ENCODE peak calls at places on chromosome 7, in five cellular contexts. A, V, G, M and Y are unnamed samples.

GRCh38 chr7:55018361-55019328 is at the start of gene EGFR:
- DNase-seq in A (peak; percentile 95), V (peak; percentile 87), G (peak; percentile 81), M (no peak), Y (peak; percentile 85)

GRCh38 chr7:37390149-37390548 is 58.5 kb downstream of the ELMO1 start:
- DNase-seq in A (no peak), V (peak; percentile 24), G (no peak), M (no peak), Y (no peak)

GRCh38 chr7:114921636-114922150 is at the start of gene MDFIC:
- DNase-seq in A (peak; percentile 77), V (peak; percentile 31), G (peak; percentile 54), M (peak; percentile 17), Y (no peak)

GRCh38 chr7:45349102-45349501 is 191.5 kb downstream of the RAMP3 start:
- DNase-seq in A (no peak), V (no peak), G (no peak), M (no peak), Y (no peak)

GRCh38 chr7:150335774-150336112 is 5.7 kb downstream of the RARRES2 start:
- DNase-seq in A (peak; percentile 61), V (no peak), G (no peak), M (no peak), Y (no peak)

GRCh38 chr7:103389263-103389662 is 41.8 kb downstream of the PSMC2 start:
- DNase-seq in A (no peak), V (no peak), G (no peak), M (no peak), Y (no peak)

GRCh38 chr7:150311711-150312110 is 11.4 kb upstream of the LRRC61 start:
- DNase-seq in A (no peak), V (no peak), G (no peak), M (no peak), Y (no peak)

GRCh38 chr7:149866817-149867447 is 6.8 kb upstream of the ATP6V0E2 start:
- DNase-seq in A (no peak), V (peak; percentile 75), G (no peak), M (no peak), Y (no peak)

GRCh38 chr7:22277375-22277774 is 79.6 kb downstream of the RAPGEF5 start:
- DNase-seq in A (no peak), V (no peak), G (no peak), M (no peak), Y (no peak)

GRCh38 chr7:101986335-101986734 is 168.9 kb downstream of the CUX1 start:
- DNase-seq in A (no peak), V (no peak), G (no peak), M (no peak), Y (no peak)

GRCh38 chr7:101987494-101987893 is 170.1 kb downstream of the CUX1 start:
- DNase-seq in A (no peak), V (no peak), G (no peak), M (no peak), Y (no peak)

GRCh38 chr7:101989101-101989500 is 171.7 kb downstream of the CUX1 start:
- DNase-seq in A (no peak), V (no peak), G (no peak), M (no peak), Y (no peak)

GRCh38 chr7:101990811-101991418 is 173.5 kb downstream of the CUX1 start:
- DNase-seq in A (no peak), V (no peak), G (no peak), M (no peak), Y (no peak)

DNA sequence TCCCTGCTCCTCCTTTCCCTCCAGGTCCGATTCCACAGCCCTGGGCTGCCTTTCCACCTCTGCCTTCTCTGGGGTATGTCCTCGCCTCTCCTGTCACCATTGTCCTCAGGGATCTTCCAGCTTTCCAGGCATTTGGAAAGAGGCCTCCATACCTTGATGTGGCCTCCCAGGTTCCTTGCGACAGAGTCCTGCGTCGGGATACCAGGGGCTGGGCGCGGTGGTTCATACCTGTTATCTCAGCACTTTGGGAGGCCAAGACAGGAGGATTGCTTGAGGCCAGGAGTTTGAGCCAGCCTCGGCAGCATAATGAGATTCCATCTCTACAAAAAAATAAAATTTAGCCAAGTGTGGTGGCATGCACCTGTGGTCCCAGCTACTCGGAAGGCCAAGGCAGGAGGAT is 171.1 kb downstream of the CUX1 start:
- DNase-seq in A (peak; percentile 60), V (no peak), G (no peak), M (no peak), Y (no peak)
- H3K4me1 ChIP-seq in A (no peaks in the 10 kb centered on the region), V (peaks cover 7% of the 10 kb centered on the region), G (peaks cover 18% of the 10 kb centered on the region), M (no peaks in the 10 kb centered on the region), Y (peaks cover 21% of the 10 kb centered on the region)

GRCh38 chr7:4711634-4712033 is 29.5 kb downstream of the FOXK1 start:
- DNase-seq in A (no peak), V (no peak), G (no peak), M (no peak), Y (no peak)

GRCh38 chr7:4714161-4714700 is 32.1 kb downstream of the FOXK1 start:
- DNase-seq in A (no peak), V (no peak), G (no peak), M (no peak), Y (no peak)

GRCh38 chr7:4714767-4715384 is 32.8 kb downstream of the FOXK1 start:
- DNase-seq in A (no peak), V (no peak), G (no peak), M (no peak), Y (no peak)

GRCh38 chr7:4712371-4713182 is 30.5 kb downstream of the FOXK1 start:
- DNase-seq in A (no peak), V (no peak), G (no peak), M (no peak), Y (no peak)

DNA sequence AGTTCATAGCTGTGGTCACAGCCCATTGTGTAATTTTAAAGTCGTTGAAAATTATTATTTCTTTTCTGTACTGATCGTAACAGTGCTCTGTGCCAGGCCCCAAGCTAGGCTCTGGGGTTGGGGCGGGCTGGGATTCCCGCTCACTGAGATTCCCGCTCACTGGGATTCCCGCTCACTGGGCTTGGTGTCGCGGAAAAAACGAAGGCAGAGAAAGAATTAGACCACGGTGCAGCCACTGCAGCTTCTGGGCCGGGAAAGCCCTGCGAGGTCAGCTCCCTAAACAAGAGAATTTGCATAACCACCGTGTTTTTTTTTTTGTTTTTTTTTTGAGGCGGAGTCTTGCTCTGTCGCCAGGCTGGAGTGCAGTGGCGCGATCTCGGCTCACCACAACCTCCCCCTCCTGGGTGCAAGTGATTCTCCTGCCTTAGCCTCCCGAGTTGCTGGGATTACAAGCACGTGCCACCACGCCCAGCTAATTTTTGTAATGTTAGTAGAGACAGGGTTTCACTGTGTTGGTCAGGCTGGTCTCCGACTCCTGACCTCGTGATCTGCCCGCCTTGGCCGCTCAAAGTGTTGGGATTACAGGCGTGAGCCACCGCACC is 31.2 kb downstream of the FOXK1 start:
- DNase-seq in A (no peak), V (no peak), G (no peak), M (no peak), Y (no peak)
- H3K4me3 ChIP-seq in A (no peak overlapping the region), V (no peak overlapping the region), G (no peak overlapping the region), M (no peak overlapping the region), Y (no peak overlapping the region)

GRCh38 chr7:129917934-129918333 is 34.8 kb downstream of the UBE2H start:
- DNase-seq in A (no peak), V (no peak), G (no peak), M (no peak), Y (no peak)

GRCh38 chr7:129911790-129912189 is 41.0 kb downstream of the UBE2H start:
- DNase-seq in A (no peak), V (no peak), G (no peak), M (no peak), Y (no peak)

GRCh38 chr7:129918922-129919321 is 33.8 kb downstream of the UBE2H start:
- DNase-seq in A (no peak), V (no peak), G (no peak), M (no peak), Y (no peak)

GRCh38 chr7:129913428-129913827 is 39.3 kb downstream of the UBE2H start:
- DNase-seq in A (no peak), V (no peak), G (no peak), M (no peak), Y (no peak)

GRCh38 chr7:129914536-129915272 is 38.1 kb downstream of the UBE2H start:
- DNase-seq in A (no peak), V (no peak), G (no peak), M (no peak), Y (no peak)
- H3K4me1 ChIP-seq in A (peaks cover 15% of the 10 kb centered on the region), V (peaks cover 17% of the 10 kb centered on the region), G (peaks cover 64% of the 10 kb centered on the region), M (peaks cover 16% of the 10 kb centered on the region), Y (peaks cover 70% of the 10 kb centered on the region)

DNA sequence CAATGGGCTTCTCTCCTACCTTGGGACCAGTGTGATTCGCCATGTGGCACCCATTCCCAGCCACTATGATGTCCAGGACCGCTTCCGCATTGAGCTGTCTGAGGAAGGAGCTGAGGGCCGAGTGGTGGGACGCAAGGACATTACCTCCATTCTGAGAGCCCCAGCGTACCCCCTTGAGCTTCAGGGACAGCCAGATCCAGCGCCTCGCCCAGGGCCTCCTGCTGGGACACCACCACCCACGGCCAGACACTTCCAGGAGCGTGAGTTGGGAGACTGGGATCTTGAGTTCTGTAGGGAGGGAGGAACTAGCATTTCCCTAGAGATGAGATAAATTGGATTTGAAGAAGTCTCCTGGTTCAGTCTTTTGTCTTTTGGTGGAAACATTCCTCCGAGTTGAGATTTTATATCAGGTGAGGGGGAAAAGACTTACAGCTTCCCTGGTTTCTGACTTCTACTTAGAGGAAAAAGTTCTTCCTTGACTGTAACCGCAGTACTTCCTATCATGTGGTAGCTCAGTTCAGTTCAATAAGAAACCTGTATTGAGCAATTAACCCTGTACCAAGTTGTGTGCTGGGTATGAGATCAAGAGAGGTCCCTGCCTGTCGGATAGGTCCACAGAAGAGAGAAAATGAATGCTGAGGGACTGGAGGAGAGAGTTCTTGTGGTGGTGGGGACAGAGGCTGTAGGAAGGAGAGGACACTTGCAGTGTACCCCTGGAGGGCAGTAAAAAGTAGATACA is 1.3 kb downstream of the MOSPD3 start:
- DNase-seq in A (no peak), V (no peak), G (no peak), M (no peak), Y (no peak)
- H3K4me3 ChIP-seq in A (peak overlapping the region; percentile 99), V (no peak overlapping the region), G (no peak overlapping the region), M (peak overlapping the region; percentile 51), Y (peak overlapping the region; percentile 89)

GRCh38 chr7:102065226-102065625 is 221.4 kb upstream of the SH2B2 start:
- DNase-seq in A (no peak), V (no peak), G (no peak), M (no peak), Y (no peak)
- H3K4me1 ChIP-seq in A (no peaks in the 10 kb centered on the region), V (peaks cover 6% of the 10 kb centered on the region), G (peaks cover 37% of the 10 kb centered on the region), M (no peaks in the 10 kb centered on the region), Y (peaks cover 52% of the 10 kb centered on the region)

DNA sequence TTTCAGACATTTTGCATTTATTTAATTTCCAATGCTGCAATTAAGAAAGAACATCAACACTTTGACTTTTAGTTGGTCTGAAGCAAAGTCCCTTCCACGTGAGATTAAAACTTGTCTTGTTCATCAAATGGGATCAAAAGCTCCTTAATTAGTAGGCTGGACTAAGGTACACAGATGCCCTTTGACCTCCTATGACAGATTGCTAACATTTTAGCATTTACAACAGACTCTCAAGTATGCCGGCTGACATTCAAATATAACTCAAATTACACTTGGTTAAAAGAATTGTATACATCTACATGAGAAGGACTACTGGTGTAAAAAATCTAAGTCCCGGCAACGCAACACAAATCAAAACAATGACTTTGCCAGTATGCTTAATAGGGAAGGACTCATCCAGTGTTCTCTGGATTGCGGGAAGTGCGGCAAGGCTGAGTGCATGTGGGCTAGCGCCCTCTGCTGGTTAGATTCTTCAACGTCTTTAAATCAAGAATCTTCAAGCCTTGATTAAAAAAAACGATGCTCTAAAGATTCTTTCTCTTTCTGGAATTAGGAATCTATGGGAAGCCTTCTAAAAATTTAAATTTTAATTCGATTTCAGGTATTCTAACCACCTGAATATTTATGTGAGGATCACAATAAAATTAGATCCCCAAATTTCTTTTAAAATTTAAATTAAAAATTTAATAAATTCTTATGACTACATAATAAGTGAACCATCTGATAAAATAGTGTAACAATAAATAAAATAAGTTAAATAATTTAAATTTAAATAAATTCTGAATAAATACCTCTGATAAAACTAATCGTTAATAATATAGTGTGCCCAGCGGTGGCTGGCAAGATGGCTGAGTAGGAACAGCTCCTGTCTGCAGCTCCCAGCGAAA is 444.7 kb downstream of the DGKB start:
- DNase-seq in A (peak; percentile 70), V (peak; percentile 54), G (peak; percentile 73), M (peak; percentile 7), Y (peak; percentile 48)
- H3K4me3 ChIP-seq in A (no peak overlapping the region), V (peak overlapping the region; percentile 43), G (no peak overlapping the region), M (no peak overlapping the region), Y (peak overlapping the region; percentile 38)